ENCODE peak calls at places on chromosomes 11 and 22, in four cellular contexts. E is EH; O is Panc1; Q is naive thymus-derived CD8-positive, alpha-beta T cell. L is an unnamed sample.

GRCh38 chr22:29784451-29785361 is 17.5 kb downstream of the UQCR10 start:
- DNase-seq in E (no peak), O (no peak), Q (no peak), L (no peak)

GRCh38 chr22:49349181-49349835 is 478.4 kb downstream of the BRD1 start:
- DNase-seq in E (no peak), O (no peak), Q (no peak), L (no peak)

GRCh38 chr11:17389205-17389956 is 922 bp upstream of the KCNJ11 start:
- DNase-seq in E (peak), O (no peak), Q (peak), L (no peak)

GRCh38 chr11:100832851-100833250 is 145.8 kb downstream of the ARHGAP42 start:
- DNase-seq in E (no peak), O (no peak), Q (no peak), L (no peak)

GRCh38 chr11:69375316-69376154 is 81.6 kb downstream of the MYEOV start:
- DNase-seq in E (no peak), O (no peak), Q (no peak), L (no peak)

GRCh38 chr22:37383342-37383741 is 43.9 kb downstream of the ELFN2 start:
- DNase-seq in E (no peak), O (no peak), Q (no peak), L (no peak)

GRCh38 chr11:131471976-131472375 is 101.6 kb downstream of the NTM start:
- DNase-seq in E (no peak), O (no peak), Q (no peak), L (no peak)

GRCh38 chr11:35662061-35662648 is 420 bp upstream of the TRIM44 start:
- DNase-seq in E (no peak), O (no peak), Q (peak), L (no peak)

GRCh38 chr11:64131657-64132387 is 34.1 kb downstream of the MACROD1 start:
- DNase-seq in E (no peak), O (no peak), Q (no peak), L (no peak)

GRCh38 chr22:17706451-17706900 is 67.8 kb downstream of the BID start:
- DNase-seq in E (peak), O (peak), Q (no peak), L (peak)

GRCh38 chr11:108959124-108959761 is 294.4 kb downstream of the DDX10 start:
- DNase-seq in E (no peak), O (no peak), Q (no peak), L (no peak)

GRCh38 chr11:125374398-125374797 is 121.7 kb downstream of the FEZ1 start:
- DNase-seq in E (no peak), O (no peak), Q (no peak), L (no peak)

GRCh38 chr11:35324981-35325380 is 94.4 kb downstream of the SLC1A2 start:
- DNase-seq in E (peak), O (no peak), Q (no peak), L (no peak)

GRCh38 chr11:79940165-79940564 is 499.3 kb upstream of the TENM4 start:
- DNase-seq in E (no peak), O (no peak), Q (no peak), L (no peak)

GRCh38 chr11:36254739-36255138 is 34.5 kb downstream of the COMMD9 start:
- DNase-seq in E (no peak), O (no peak), Q (no peak), L (no peak)

GRCh38 chr11:34616830-34617504 is 3.9 kb upstream of the EHF start:
- DNase-seq in E (no peak), O (no peak), Q (no peak), L (no peak)

GRCh38 chr11:27218498-27219038 is 144.4 kb downstream of the CCDC34 start:
- DNase-seq in E (peak), O (no peak), Q (no peak), L (peak)

GRCh38 chr11:13009476-13009920 is 382 bp downstream of the RASSF10 start:
- DNase-seq in E (peak), O (no peak), Q (no peak), L (no peak)

GRCh38 chr11:129440028-129440630 is 64.5 kb downstream of the BARX2 start:
- DNase-seq in E (no peak), O (peak), Q (no peak), L (no peak)

GRCh38 chr11:1848640-1849265 is 4.1 kb upstream of the LSP1 start:
- DNase-seq in E (no peak), O (no peak), Q (no peak), L (no peak)

GRCh38 chr11:11752688-11753087 is 89.1 kb upstream of the USP47 start:
- DNase-seq in E (no peak), O (no peak), Q (no peak), L (no peak)

GRCh38 chr11:103488579-103488978 is 379.4 kb downstream of the DYNC2H1 start:
- DNase-seq in E (no peak), O (no peak), Q (no peak), L (no peak)

GRCh38 chr11:73221996-73222395 is 3.9 kb downstream of the P2RY2 start:
- DNase-seq in E (no peak), O (no peak), Q (no peak), L (no peak)

L was measured in AG04450.